ENCODE peak calls at places on chromosomes 16 and 17, in ten cellular contexts. U is left cardiac atrium; O is NCI-H69; K is NCI-H1092; M is left ventricle myocardium inferior; N is lung microvascular endothelial cell; I is NCI-H1105 treated with DMSO at 0.1 percent for 48 hours; W is HCT116; F is stimulated activated CD4-positive, alpha-beta T cell treated with anti-CD3 and anti-CD28 coated beads, Interleukin-12 subunit alpha, Interleukin-12 subunit beta, amount 100 ng/mL, for 48 hours; H is Peyer's patch. L is an unnamed sample.

GRCh38 chr17:38918916-38919315 is 6.5 kb upstream of the LASP1NB start:
- DNase-seq in U (no peak), O (no peak), K (no peak), M (no peak), N (no peak), I (no peak), W (no peak), F (no peak), H (no peak), L (no peak)

GRCh38 chr17:80330276-80330675 is 69.6 kb downstream of the RNF213 start:
- DNase-seq in U (no peak), O (no peak), K (no peak), M (no peak), N (no peak), I (no peak), W (no peak), F (no peak), H (no peak), L (no peak)

GRCh38 chr17:8994319-8994718 is 27.0 kb upstream of the NTN1 start:
- DNase-seq in U (peak), O (peak), K (no peak), M (peak), N (peak), I (peak), W (peak), F (peak), H (peak), L (no peak)

GRCh38 chr17:5788266-5788900 is 204.1 kb upstream of the NLRP1 start:
- DNase-seq in U (no peak), O (no peak), K (no peak), M (no peak), N (no peak), I (no peak), W (no peak), F (no peak), H (no peak), L (no peak)

GRCh38 chr17:21538615-21539014 is 153.7 kb upstream of the KCNJ18 start:
- DNase-seq in U (no peak), O (no peak), K (no peak), M (no peak), N (no peak), I (no peak), W (no peak), F (no peak), H (no peak), L (no peak)

GRCh38 chr16:64345142-64345541 is 776.7 kb downstream of the CDH11 start:
- DNase-seq in U (no peak), O (no peak), K (no peak), M (no peak), N (no peak), I (no peak), W (no peak), F (no peak), H (no peak), L (no peak)

GRCh38 chr17:80919331-80920284 is 72.0 kb upstream of the CHMP6 start:
- DNase-seq in U (no peak), O (no peak), K (no peak), M (no peak), N (no peak), I (no peak), W (no peak), F (no peak), H (peak), L (peak)

GRCh38 chr17:64234961-64235360 is 28.1 kb downstream of the TEX2 start:
- DNase-seq in U (no peak), O (no peak), K (no peak), M (no peak), N (no peak), I (no peak), W (no peak), F (no peak), H (no peak), L (no peak)

GRCh38 chr17:43217614-43218087 is 6.0 kb downstream of the TMEM106A start:
- DNase-seq in U (no peak), O (no peak), K (no peak), M (no peak), N (no peak), I (no peak), W (no peak), F (no peak), H (no peak), L (no peak)

GRCh38 chr17:32916134-32916533 is 11.8 kb upstream of the TMEM98 start:
- DNase-seq in U (no peak), O (no peak), K (no peak), M (no peak), N (no peak), I (no peak), W (no peak), F (no peak), H (no peak), L (no peak)

GRCh38 chr16:57997176-57997527 is 3.3 kb downstream of the ZNF319 start:
- DNase-seq in U (no peak), O (no peak), K (no peak), M (no peak), N (no peak), I (no peak), W (no peak), F (no peak), H (no peak), L (no peak)